ENCODE peak calls at places on chromosomes 4 and X, in nine cellular contexts. I is cardiac muscle cell, L is glutamatergic neuron, J is brain microvascular endothelial cell, O is AG09309, C is omental fat pad, U is astrocyte of the spinal cord, W is uterus, R is lower leg skin. K is an unnamed sample.

GRCh38 chr4:113636438-113636818 is 125.1 kb downstream of the CAMK2D start:
- DNase-seq in W (no peak), I (no peak), O (no peak), L (no peak), C (no peak), R (no peak), U (no peak), J (no peak), K (no peak)

GRCh38 chr4:1583051-1583785 is 100.9 kb downstream of the FAM53A start:
- DNase-seq in U (no peak), W (no peak), L (peak; percentile 9), J (no peak), I (no peak), C (no peak), R (peak; percentile 77), O (no peak), K (no peak)

GRCh38 chr4:173273956-173274355 is 60.2 kb downstream of the HMGB2 start:
- DNase-seq in U (no peak), C (no peak), R (no peak), I (no peak), W (no peak), L (no peak), O (no peak), J (no peak), K (no peak)

GRCh38 chrX:69362889-69363288 is 141.2 kb upstream of the NALF2 start:
- DNase-seq in U (no peak), R (no peak), O (peak; percentile 47), L (no peak), J (no peak), C (no peak), W (peak; percentile 72), I (no peak), K (no peak)

GRCh38 chr4:143337600-143338287 is 1.1 kb downstream of the GAB1 start:
- DNase-seq in C (no peak), W (peak; percentile 55), U (peak; percentile 77), L (peak; percentile 38), I (peak; percentile 51), J (peak; percentile 37), O (no peak), R (peak; percentile 90), K (peak; percentile 24)

GRCh38 chr4:184968784-184969201 is 49.5 kb upstream of the HELT start:
- DNase-seq in O (no peak), R (peak; percentile 90), J (no peak), L (no peak), U (no peak), C (no peak), I (no peak), W (no peak), K (peak; percentile 66)

GRCh38 chrX:19377799-19378198 is 34.1 kb downstream of the PDHA1 start:
- DNase-seq in L (no peak), U (no peak), O (no peak), C (no peak), R (peak; percentile 72), I (no peak), J (no peak), W (no peak), K (no peak)

GRCh38 chrX:153408871-153409351 is 2.4 kb upstream of the ZFP92 start:
- DNase-seq in I (no peak), U (no peak), W (no peak), L (no peak), C (no peak), J (no peak), O (no peak), R (no peak), K (no peak)

GRCh38 chrX:150719641-150720040 is 26.4 kb downstream of the MTMR1 start:
- DNase-seq in W (no peak), L (no peak), O (no peak), C (no peak), J (no peak), R (no peak), I (no peak), U (no peak), K (no peak)

GRCh38 chrX:16825306-16826035 is 39.2 kb downstream of the TXLNG start:
- DNase-seq in L (no peak), U (no peak), O (no peak), C (no peak), R (no peak), W (no peak), J (no peak), I (no peak), K (no peak)

GRCh38 chr4:163665521-163666334 is 171.2 kb downstream of the TMA16 start:
- DNase-seq in L (no peak), I (no peak), J (no peak), C (no peak), W (no peak), R (no peak), U (no peak), O (no peak), K (no peak)

GRCh38 chr4:176849076-176849475 is 56.4 kb upstream of the VEGFC start:
- DNase-seq in O (no peak), I (no peak), U (no peak), J (no peak), R (no peak), W (no peak), L (no peak), C (no peak), K (no peak)

GRCh38 chr4:71570492-71570891 is 213.4 kb downstream of the GC start:
- DNase-seq in O (no peak), J (peak; percentile 81), R (no peak), C (no peak), L (no peak), W (no peak), U (peak; percentile 21), I (no peak), K (no peak)

GRCh38 chrX:147602297-147602696 is 309.4 kb upstream of the FMR1 start:
- DNase-seq in U (no peak), C (no peak), O (no peak), J (no peak), W (no peak), R (no peak), L (no peak), I (no peak), K (no peak)

GRCh38 chrX:108165349-108166111 is 74.0 kb downstream of the ATG4A start:
- DNase-seq in U (peak; percentile 43), C (no peak), O (no peak), R (peak; percentile 53), W (peak; percentile 31), J (peak; percentile 38), I (peak; percentile 67), L (peak; percentile 25), K (peak; percentile 26)
- TF ChIP-seq CTCF in U (peak; percentile 70), C (no peak), O (peak; percentile 64), R (no peak), W (peak; percentile 16), J (peak; percentile 74), I (peak; percentile 55), L (peak; percentile 36), K (peak; percentile 33)

GRCh38 chr4:154082760-154083530 is 294.1 kb upstream of the SFRP2 start:
- DNase-seq in I (peak; percentile 54), W (no peak), R (no peak), L (peak; percentile 85), J (no peak), C (no peak), O (no peak), U (no peak), K (peak; percentile 18)
- TF ChIP-seq CTCF in I (no peak), W (no peak), R (no peak), L (peak; percentile 71), J (peak; percentile 70), C (no peak), O (peak; percentile 41), U (peak; percentile 26), K (no peak)

DNA sequence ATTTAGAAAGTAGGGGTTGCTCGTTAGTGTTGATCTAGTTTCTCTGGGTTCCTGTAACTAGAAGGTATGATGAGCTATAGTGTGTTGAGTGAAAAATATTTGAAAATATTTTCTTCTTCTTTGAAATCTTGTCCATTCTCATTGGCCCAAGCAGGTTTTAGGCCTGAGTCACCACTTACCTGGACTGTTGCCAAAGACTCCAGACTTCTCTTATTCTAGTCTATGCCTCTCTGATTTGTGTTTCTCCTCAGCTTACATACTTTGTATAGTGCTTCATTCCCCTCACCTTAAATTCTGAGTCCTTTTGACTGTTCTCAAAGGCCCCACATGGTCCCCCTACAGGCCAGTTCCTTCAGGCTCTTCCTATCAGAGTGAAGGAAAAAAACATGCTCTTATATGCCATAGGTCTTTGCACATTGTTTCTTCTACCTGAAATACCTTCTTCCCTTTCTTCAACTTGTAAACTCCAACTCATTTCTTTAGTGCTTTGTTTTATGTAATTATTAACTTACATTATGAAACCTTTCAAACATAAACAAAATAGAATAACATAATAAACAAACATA is 258.2 kb downstream of the PPP1R2C start:
- DNase-seq in I (no peak), C (no peak), O (peak; percentile 17), J (peak; percentile 67), L (no peak), U (peak; percentile 67), R (no peak), W (no peak), K (peak; percentile 34)
- TF ChIP-seq CTCF in I (peak; percentile 11), C (no peak), O (no peak), J (peak; percentile 26), L (no peak), U (peak; percentile 9), R (no peak), W (no peak), K (no peak)

GRCh38 chrX:12896935-12897334 is 9.5 kb upstream of the TLR8 start:
- DNase-seq in U (no peak), R (no peak), L (no peak), O (no peak), W (no peak), J (no peak), C (no peak), I (no peak), K (no peak)

GRCh38 chrX:12894074-12894691 is 12.2 kb upstream of the TLR8 start:
- DNase-seq in J (peak; percentile 8), U (peak; percentile 29), R (no peak), C (no peak), O (no peak), I (peak; percentile 28), W (peak; percentile 16), L (peak; percentile 41), K (peak; percentile 40)

GRCh38 chrX:12898073-12898472 is 8.3 kb upstream of the TLR8 start:
- DNase-seq in R (no peak), C (no peak), J (no peak), W (no peak), I (no peak), U (no peak), L (no peak), O (no peak), K (no peak)

GRCh38 chrX:12899506-12899905 is 6.9 kb upstream of the TLR8 start:
- DNase-seq in I (no peak), C (no peak), W (no peak), J (no peak), U (no peak), O (no peak), L (no peak), R (no peak), K (no peak)

GRCh38 chrX:12895856-12896255 is 10.6 kb upstream of the TLR8 start:
- DNase-seq in I (no peak), R (no peak), U (peak; percentile 1), O (no peak), C (no peak), W (no peak), J (no peak), L (no peak), K (no peak)
- TF ChIP-seq CTCF in I (no peak), R (no peak), U (no peak), O (no peak), C (no peak), W (no peak), J (no peak), L (no peak), K (no peak)

GRCh38 chr4:84433603-84434232 is 65.4 kb downstream of the NKX6-1 start:
- DNase-seq in J (no peak), W (no peak), C (no peak), R (no peak), U (no peak), I (no peak), L (no peak), O (no peak), K (no peak)
- TF ChIP-seq CTCF in J (no peak), W (no peak), C (no peak), R (no peak), U (no peak), I (no peak), L (no peak), O (no peak), K (no peak)

K was measured in Calu3.